ENCODE peak calls at places on chromosomes 11 and 22, in eight cellular contexts. E, X, T, I, A, L, O and R are unnamed samples. For H3K4me1, the result is how much of the 10 kb centered on the place peaks cover.

GRCh38 chr11:117816151-117816741 is 8.3 kb downstream of the FXYD2 start:
- DNase-seq in E (no peak), X (peak), T (no peak), I (peak), A (no peak), L (peak), O (no peak), R (peak)

GRCh38 chr11:8390851-8391612 is 127.4 kb upstream of the LMO1 start:
- DNase-seq in E (no peak), X (no peak), T (no peak), I (no peak), A (no peak), L (no peak), O (no peak), R (no peak)

GRCh38 chr11:36405585-36406367 is 104.3 kb downstream of the TRAF6 start:
- DNase-seq in E (no peak), X (no peak), T (no peak), I (no peak), A (no peak), L (no peak), O (no peak), R (peak)

GRCh38 chr22:24367841-24368240 is 59.6 kb upstream of the ADORA2A start:
- DNase-seq in E (no peak), X (peak), T (no peak), I (peak), A (no peak), L (no peak), O (no peak), R (no peak)

GRCh38 chr11:110425751-110426545 is 3.8 kb upstream of the FDX1 start:
- DNase-seq in E (no peak), X (peak), T (no peak), I (peak), A (no peak), L (no peak), O (no peak), R (no peak)

GRCh38 chr11:122556605-122557004 is 98.9 kb upstream of the UBASH3B start:
- DNase-seq in E (peak), X (no peak), T (no peak), I (no peak), A (no peak), L (peak), O (peak), R (peak)

GRCh38 chr11:76236092-76237026 is 30.1 kb upstream of the WNT11 start:
- DNase-seq in E (peak), X (peak), T (peak), I (peak), A (no peak), L (no peak), O (peak), R (peak)

GRCh38 chr11:10592331-10592730 is 23.9 kb upstream of the LYVE1 start:
- DNase-seq in E (no peak), X (peak), T (no peak), I (peak), A (no peak), L (no peak), O (no peak), R (no peak)

GRCh38 chr11:60251485-60252207 is 8.7 kb upstream of the MS4A4E start:
- DNase-seq in E (no peak), X (no peak), T (no peak), I (no peak), A (no peak), L (peak), O (peak), R (peak)

GRCh38 chr11:112265659-112266409 is 5.2 kb upstream of the PLET1 start:
- DNase-seq in E (no peak), X (peak), T (no peak), I (peak), A (no peak), L (no peak), O (no peak), R (no peak)

GRCh38 chr11:1880746-1881441 is 10.8 kb downstream of the PRR33 start:
- DNase-seq in E (peak), X (no peak), T (no peak), I (no peak), A (no peak), L (no peak), O (peak), R (no peak)

GRCh38 chr11:32426819-32427615 is 8.3 kb downstream of the WT1 start:
- DNase-seq in E (no peak), X (no peak), T (no peak), I (no peak), A (no peak), L (no peak), O (no peak), R (peak)

GRCh38 chr11:86990520-86990919 is 35.3 kb upstream of the FZD4 start:
- DNase-seq in E (no peak), X (peak), T (no peak), I (peak), A (no peak), L (no peak), O (no peak), R (peak)

GRCh38 chr22:32625985-32626384 is 151.4 kb downstream of the FBXO7 start:
- DNase-seq in E (no peak), X (no peak), T (no peak), I (no peak), A (no peak), L (no peak), O (no peak), R (peak)

DNA sequence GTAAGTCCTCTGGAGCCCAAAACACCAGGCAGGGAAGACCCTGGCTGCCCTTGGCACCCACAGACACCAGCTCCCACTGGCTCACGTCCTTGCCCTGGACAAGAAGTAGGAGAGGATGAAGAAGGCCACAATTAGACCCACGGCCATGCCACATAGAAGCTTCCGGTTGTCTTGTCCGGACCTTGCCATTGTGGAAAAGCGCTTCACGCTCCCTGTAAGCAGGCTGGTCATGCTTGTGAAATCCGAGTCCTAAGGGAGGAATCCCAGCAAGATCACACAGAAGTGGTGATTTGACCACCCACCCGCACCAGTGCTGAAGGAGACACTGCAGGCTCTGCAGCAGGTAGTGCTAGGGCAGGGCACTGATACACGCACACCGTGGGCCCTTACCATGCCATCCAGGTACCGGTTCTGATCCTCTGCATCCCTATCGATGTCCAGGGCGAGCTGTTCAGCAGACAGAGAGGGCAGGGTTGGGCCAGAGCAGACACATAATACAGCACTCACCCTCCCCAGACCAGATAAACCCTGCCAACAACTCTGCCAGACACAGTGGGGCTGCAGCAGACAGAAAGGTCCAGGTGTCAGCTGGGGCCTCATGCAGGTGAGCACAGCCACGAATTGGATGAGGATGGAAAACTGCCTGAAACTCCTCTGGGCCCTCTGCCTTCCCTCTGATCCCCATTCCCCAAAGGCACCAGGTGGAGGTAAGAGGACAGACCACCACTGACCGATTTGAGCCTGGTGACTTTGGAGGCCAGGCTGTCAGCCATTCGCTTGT is 1.8 kb downstream of the BET1L start:
- DNase-seq in E (peak), X (no peak), T (no peak), I (no peak), A (no peak), L (peak), O (peak), R (no peak)
- H3K4me1 ChIP-seq in E (under half), X (under half), T (half or more), I (under half), A (half or more), L (under half), O (under half), R (under half)

GRCh38 chr11:130000552-130001176 is 2.0 kb downstream of the PRDM10 start:
- DNase-seq in E (no peak), X (no peak), T (no peak), I (no peak), A (no peak), L (no peak), O (no peak), R (no peak)
- H3K27ac ChIP-seq in E (peak), X (no peak), T (peak), I (no peak), A (peak), L (peak), O (no peak), R (peak)

GRCh38 chr11:95788921-95789505 is 569 bp downstream of the FAM76B start:
- DNase-seq in E (no peak), X (peak), T (peak), I (peak), A (no peak), L (no peak), O (peak), R (peak)
- TF ChIP-seq CTCF in E (peak), X (peak), T (peak), I (peak), A (peak), L (no peak), O (no peak), R (peak)

GRCh38 chr11:128518493-128519207 is 68.7 kb downstream of the ETS1 start:
- DNase-seq in E (no peak), X (no peak), T (no peak), I (peak), A (no peak), L (no peak), O (no peak), R (no peak)

GRCh38 chr11:128517457-128518230 is 69.7 kb downstream of the ETS1 start:
- DNase-seq in E (no peak), X (no peak), T (no peak), I (peak), A (no peak), L (no peak), O (no peak), R (peak)

GRCh38 chr11:128516467-128516778 is 70.9 kb downstream of the ETS1 start:
- DNase-seq in E (no peak), X (no peak), T (no peak), I (no peak), A (no peak), L (no peak), O (no peak), R (no peak)

GRCh38 chr11:128515766-128516466 is 71.4 kb downstream of the ETS1 start:
- DNase-seq in E (no peak), X (no peak), T (no peak), I (no peak), A (no peak), L (no peak), O (no peak), R (no peak)

DNA sequence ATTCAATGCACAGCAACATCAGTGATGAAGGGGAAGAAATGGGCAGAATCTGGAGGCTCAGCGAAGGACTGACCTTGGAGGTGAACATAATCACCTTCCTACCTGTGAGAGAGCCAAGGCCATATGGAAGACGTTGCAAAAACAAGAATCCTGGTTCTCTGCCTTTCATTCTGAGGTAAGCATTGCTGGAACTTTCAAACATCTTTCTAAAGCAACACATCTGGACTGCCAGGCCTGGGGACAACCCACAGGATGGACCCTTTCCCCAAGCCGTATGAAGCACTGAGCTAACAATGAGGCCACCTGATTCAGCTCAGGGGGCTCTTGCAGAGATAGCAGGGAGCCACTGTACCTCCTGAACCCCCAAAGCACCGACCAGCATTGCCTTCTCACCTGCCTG is 70.5 kb downstream of the ETS1 start:
- DNase-seq in E (no peak), X (no peak), T (no peak), I (no peak), A (no peak), L (no peak), O (no peak), R (no peak)
- H3K4me1 ChIP-seq in E (under half), X (under half), T (under half), I (under half), A (half or more), L (under half), O (under half), R (under half)

GRCh38 chr11:65382036-65382803 is at the start of gene SLC25A45:
- DNase-seq in E (peak), X (peak), T (peak), I (peak), A (peak), L (peak), O (peak), R (peak)
- H3K27ac ChIP-seq in E (peak), X (peak), T (peak), I (peak), A (peak), L (peak), O (peak), R (peak)

DNA sequence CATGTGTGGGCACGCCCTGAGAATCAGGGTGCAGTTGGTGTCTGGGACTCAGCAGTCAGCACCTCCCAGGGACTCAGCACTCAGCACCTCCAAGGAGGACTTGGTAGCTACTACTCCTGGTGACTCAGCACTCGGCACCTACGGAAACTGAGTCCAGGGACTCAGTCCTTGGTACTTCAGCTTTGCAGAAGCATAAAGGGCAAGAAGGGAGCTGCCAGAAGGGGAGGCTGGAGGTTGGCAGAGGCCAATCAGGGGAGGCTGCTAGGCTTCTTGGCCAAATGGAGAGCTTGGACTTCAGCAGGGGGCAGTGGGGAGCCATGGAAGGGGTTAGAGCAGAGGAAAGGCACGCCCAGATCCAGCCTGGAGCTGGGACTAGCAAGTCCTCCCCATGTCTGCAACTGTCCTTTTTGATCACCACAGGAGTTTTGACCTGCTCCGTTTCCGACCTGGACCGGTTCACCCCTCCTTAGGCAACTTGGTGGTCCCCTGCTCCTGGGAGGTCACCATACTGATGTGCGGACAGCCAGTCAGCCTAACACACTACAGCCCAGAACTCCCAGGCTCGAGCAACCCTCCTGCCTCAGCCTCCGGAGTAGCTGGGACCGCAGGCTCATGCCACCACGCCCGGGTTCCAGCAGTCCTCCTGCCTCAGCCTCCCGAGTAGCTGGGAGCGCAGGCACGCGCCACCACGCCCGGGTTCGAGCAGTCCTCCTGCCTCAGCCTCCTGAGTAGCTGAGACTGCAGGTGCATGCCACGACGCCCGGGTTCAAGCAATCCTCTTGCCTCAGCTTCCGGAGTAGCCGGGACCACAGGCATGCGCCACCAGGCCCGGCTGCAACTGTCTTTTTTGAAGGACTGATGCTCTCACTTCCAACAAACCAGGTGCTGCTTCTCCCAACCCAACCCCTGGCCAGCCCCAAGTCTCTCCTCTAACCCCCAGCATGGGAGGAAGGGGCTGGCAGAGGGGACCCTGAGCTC is 1.5 kb downstream of the ANO9 start:
- DNase-seq in E (no peak), X (no peak), T (no peak), I (no peak), A (no peak), L (no peak), O (peak), R (no peak)
- TF ChIP-seq CTCF in E (no peak), X (peak), T (no peak), I (peak), A (no peak), L (no peak), O (peak), R (peak)